ENCODE peak calls at places on chromosomes 3 and 15, in eight cellular contexts. S, N, G, Y, V, X, P and I are unnamed samples.
A peak's percentile ranks its signal among the peaks of the same experiment; 100 is the strongest.

GRCh38 chr3:168431436-168431835 is 335.7 kb upstream of the GOLIM4 start:
- DNase-seq in X (no peak), G (no peak), Y (no peak), V (no peak), P (no peak), S (no peak), N (no peak), I (no peak)

GRCh38 chr3:49257187-49257586 is 19.8 kb downstream of the C3orf62 start:
- DNase-seq in Y (no peak), N (no peak), G (no peak), X (no peak), P (no peak), S (no peak), V (no peak), I (no peak)

GRCh38 chr15:27495963-27496459 is 525.0 kb downstream of the GABRG3 start:
- DNase-seq in Y (no peak), P (no peak), G (no peak), N (no peak), X (peak; percentile 17), V (no peak), S (no peak), I (peak; percentile 20)

GRCh38 chr15:91407237-91407889 is 307.3 kb downstream of the SV2B start:
- DNase-seq in S (no peak), Y (peak; percentile 64), P (no peak), V (no peak), G (no peak), N (peak; percentile 30), X (peak; percentile 15), I (peak; percentile 76)

GRCh38 chr3:112499328-112499727 is at the start of gene BTLA:
- DNase-seq in P (no peak), G (no peak), N (no peak), V (peak; percentile 29), Y (no peak), X (no peak), S (no peak), I (no peak)

GRCh38 chr3:172391592-172392302 is 56.5 kb downstream of the GHSR start:
- DNase-seq in S (no peak), V (no peak), X (no peak), N (peak; percentile 94), Y (no peak), G (no peak), P (no peak), I (no peak)

GRCh38 chr3:7238565-7239295 is 377.8 kb downstream of the GRM7 start:
- DNase-seq in Y (no peak), V (no peak), G (no peak), X (no peak), P (no peak), S (no peak), N (no peak), I (no peak)

GRCh38 chr3:42572278-42572677 is 9.5 kb downstream of the SEC22C start:
- DNase-seq in G (no peak), Y (peak; percentile 26), V (no peak), X (no peak), S (no peak), N (peak; percentile 47), P (peak; percentile 56), I (no peak)

GRCh38 chr3:169992156-169992555 is 25.5 kb downstream of the SEC62 start:
- DNase-seq in Y (no peak), G (no peak), N (no peak), V (no peak), S (no peak), X (no peak), P (no peak), I (no peak)

GRCh38 chr15:101127503-101128076 is 124.3 kb downstream of the CHSY1 start:
- DNase-seq in G (no peak), P (peak; percentile 66), Y (peak; percentile 93), S (no peak), X (peak; percentile 90), N (peak; percentile 96), V (peak; percentile 63), I (peak; percentile 96)

GRCh38 chr3:143199998-143200909 is 80.7 kb downstream of the CHST2 start:
- DNase-seq in N (no peak), V (no peak), X (no peak), S (no peak), G (no peak), Y (no peak), P (no peak), I (no peak)

GRCh38 chr3:37287776-37288175 is 113.4 kb upstream of the LRRFIP2 start:
- DNase-seq in P (no peak), S (no peak), G (no peak), Y (no peak), V (peak; percentile 2), N (peak; percentile 40), X (no peak), I (no peak)

GRCh38 chr3:127959873-127960272 is 44.8 kb downstream of the KBTBD12 start:
- DNase-seq in Y (peak; percentile 54), G (peak; percentile 62), S (no peak), P (peak; percentile 40), N (peak; percentile 49), V (no peak), X (peak; percentile 34), I (peak; percentile 80)

GRCh38 chr3:45957606-45958005 is 14.3 kb downstream of the CXCR6 start:
- DNase-seq in G (no peak), Y (no peak), N (no peak), V (no peak), P (no peak), X (peak; percentile 30), S (no peak), I (peak; percentile 29)

GRCh38 chr15:75203017-75203907 is 1.6 kb downstream of the C15orf39 start:
- DNase-seq in V (no peak), N (peak; percentile 58), X (no peak), G (no peak), S (no peak), P (no peak), Y (peak; percentile 30), I (no peak)

GRCh38 chr3:194688207-194688711 is 2.6 kb downstream of the FAM43A start:
- DNase-seq in N (peak; percentile 57), P (peak; percentile 40), S (peak; percentile 21), Y (peak; percentile 56), V (peak; percentile 34), G (no peak), X (no peak), I (no peak)

GRCh38 chr3:17339233-17339632 is 403.2 kb downstream of the TBC1D5 start:
- DNase-seq in G (no peak), P (no peak), N (no peak), V (no peak), X (no peak), S (no peak), Y (no peak), I (peak; percentile 45)

GRCh38 chr15:90315276-90315982 is 36.7 kb upstream of the ZNF774 start:
- DNase-seq in P (peak; percentile 38), V (no peak), G (no peak), Y (peak; percentile 31), X (no peak), N (peak; percentile 96), S (no peak), I (no peak)

GRCh38 chr3:101533603-101533968 is 20.6 kb upstream of the SENP7 start:
- DNase-seq in P (no peak), S (no peak), V (no peak), X (no peak), N (no peak), G (no peak), Y (no peak), I (no peak)

GRCh38 chr3:78048698-78049097 is 1008.8 kb downstream of the ROBO2 start:
- DNase-seq in G (peak; percentile 3), X (no peak), N (no peak), Y (no peak), S (no peak), V (no peak), P (no peak), I (no peak)

GRCh38 chr3:60600848-60601247 is 650.4 kb downstream of the FHIT start:
- DNase-seq in V (no peak), G (no peak), P (no peak), X (no peak), Y (no peak), S (no peak), N (no peak), I (no peak)